ENCODE peak calls at places on chromosomes 7 and 10, in nine cellular contexts. C is stomach, R is spleen, S is sigmoid colon, M is breast epithelium, W is transverse colon, H is SK-N-SH, D is prostate gland, K is endothelial cell of umbilical vein. A is an unnamed sample.

GRCh38 chr7:70317356-70317755 is 719.1 kb downstream of the AUTS2 start:
- DNase-seq in S (no peak), W (no peak), R (no peak), C (no peak), D (no peak), H (no peak), K (no peak), M (no peak), A (no peak)

GRCh38 chr7:87057210-87057609 is 2.2 kb downstream of the ELAPOR2 start:
- DNase-seq in W (no peak), M (no peak), C (no peak), H (no peak), S (no peak), R (no peak), D (no peak), K (peak; percentile 54), A (no peak)

GRCh38 chr10:1416456-1417037 is 320.8 kb downstream of the ADARB2 start:
- DNase-seq in D (no peak), C (peak; percentile 17), H (no peak), W (no peak), S (no peak), M (no peak), K (no peak), R (peak; percentile 56), A (no peak)

GRCh38 chr7:82020076-82020475 is 250.2 kb upstream of the HGF start:
- DNase-seq in S (no peak), W (no peak), R (no peak), M (no peak), K (no peak), D (no peak), H (no peak), C (no peak), A (no peak)

GRCh38 chr7:33495207-33495606 is 365.8 kb downstream of the BBS9 start:
- DNase-seq in K (no peak), M (no peak), R (no peak), D (no peak), S (no peak), C (no peak), H (no peak), W (no peak), A (no peak)

GRCh38 chr7:142785841-142786250 is 15.1 kb downstream of the PRSS2 start:
- DNase-seq in M (no peak), H (no peak), W (peak; percentile 37), S (peak; percentile 25), C (no peak), D (no peak), R (peak; percentile 86), K (no peak), A (no peak)

GRCh38 chr10:116978906-116979305 is 26.1 kb downstream of the SHTN1 start:
- DNase-seq in C (no peak), D (no peak), W (no peak), K (no peak), R (no peak), M (no peak), H (no peak), S (no peak), A (no peak)

GRCh38 chr10:24209421-24209770 is 458 bp downstream of the KIAA1217 start:
- DNase-seq in H (peak; percentile 74), D (no peak), W (no peak), R (no peak), S (no peak), M (no peak), C (no peak), K (no peak), A (peak; percentile 22)

DNA sequence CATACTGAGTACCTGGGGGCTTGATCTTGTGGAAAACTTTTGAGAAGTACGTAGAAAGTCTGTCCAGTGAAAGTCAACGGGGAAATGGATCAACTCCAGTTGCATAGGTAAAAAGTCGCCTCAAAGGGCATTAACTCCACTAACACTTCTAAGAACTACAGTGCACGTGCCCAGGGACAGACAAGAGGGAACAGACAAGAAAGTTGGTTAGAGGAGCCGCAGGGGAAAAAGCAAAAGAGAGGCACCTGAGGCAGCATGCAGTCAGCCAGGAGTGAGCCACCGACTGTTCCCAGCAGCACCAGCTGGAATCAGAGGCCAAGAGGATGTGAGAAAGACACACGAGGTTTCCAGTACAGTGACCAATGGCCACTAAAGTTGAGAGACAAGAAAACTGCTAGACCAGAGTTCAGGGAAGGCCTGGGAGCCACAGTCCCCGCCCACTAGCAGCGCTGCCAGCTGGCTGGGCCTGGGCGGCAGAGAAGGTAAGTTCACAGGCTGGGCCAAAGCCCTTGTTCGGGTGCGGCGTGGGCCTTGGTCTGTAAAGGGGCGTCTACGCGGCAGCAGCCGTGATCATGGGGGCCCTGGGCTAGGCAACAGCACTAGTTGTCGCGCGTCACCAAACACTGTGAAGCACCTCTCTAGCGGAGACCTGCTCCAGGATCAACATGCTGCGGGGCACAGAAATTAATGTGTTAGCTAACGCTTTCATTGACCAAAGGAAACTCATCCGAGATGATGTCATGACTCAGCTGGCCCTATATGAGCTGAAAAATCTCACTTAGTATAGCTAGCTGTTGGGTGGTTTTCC is 14.0 kb downstream of the ITGB1 start:
- DNase-seq in M (no peak), S (peak; percentile 69), H (no peak), K (no peak), R (no peak), W (peak; percentile 44), C (no peak), D (no peak), A (no peak)
- TF ChIP-seq POLR2AphosphoS5 in M (no peak), S (no peak), H (no peak), K (no peak), R (peak; percentile 40), W (no peak), C (no peak), D (no peak), A (no peak)

GRCh38 chr10:102641398-102641797 is 2.9 kb upstream of the TRIM8 start:
- DNase-seq in H (no peak), W (no peak), R (no peak), S (no peak), M (no peak), C (no peak), D (no peak), K (no peak), A (no peak)

GRCh38 chr10:102644066-102644645 is at the start of gene TRIM8:
- DNase-seq in K (peak; percentile 41), R (peak; percentile 94), C (peak; percentile 56), W (peak; percentile 69), D (no peak), M (no peak), S (no peak), H (peak; percentile 66), A (no peak)

GRCh38 chr10:102643346-102644065 is 773 bp upstream of the TRIM8 start:
- DNase-seq in M (no peak), K (peak; percentile 79), C (peak; percentile 65), S (peak; percentile 89), W (peak; percentile 67), H (peak; percentile 76), D (peak; percentile 57), R (peak; percentile 89), A (no peak)

GRCh38 chr10:102641880-102642552 is 2.3 kb upstream of the TRIM8 start:
- DNase-seq in S (peak; percentile 100), H (peak; percentile 92), D (peak; percentile 99), C (peak; percentile 99), K (peak; percentile 98), R (peak; percentile 99), W (peak; percentile 99), M (peak; percentile 99), A (peak; percentile 64)

DNA sequence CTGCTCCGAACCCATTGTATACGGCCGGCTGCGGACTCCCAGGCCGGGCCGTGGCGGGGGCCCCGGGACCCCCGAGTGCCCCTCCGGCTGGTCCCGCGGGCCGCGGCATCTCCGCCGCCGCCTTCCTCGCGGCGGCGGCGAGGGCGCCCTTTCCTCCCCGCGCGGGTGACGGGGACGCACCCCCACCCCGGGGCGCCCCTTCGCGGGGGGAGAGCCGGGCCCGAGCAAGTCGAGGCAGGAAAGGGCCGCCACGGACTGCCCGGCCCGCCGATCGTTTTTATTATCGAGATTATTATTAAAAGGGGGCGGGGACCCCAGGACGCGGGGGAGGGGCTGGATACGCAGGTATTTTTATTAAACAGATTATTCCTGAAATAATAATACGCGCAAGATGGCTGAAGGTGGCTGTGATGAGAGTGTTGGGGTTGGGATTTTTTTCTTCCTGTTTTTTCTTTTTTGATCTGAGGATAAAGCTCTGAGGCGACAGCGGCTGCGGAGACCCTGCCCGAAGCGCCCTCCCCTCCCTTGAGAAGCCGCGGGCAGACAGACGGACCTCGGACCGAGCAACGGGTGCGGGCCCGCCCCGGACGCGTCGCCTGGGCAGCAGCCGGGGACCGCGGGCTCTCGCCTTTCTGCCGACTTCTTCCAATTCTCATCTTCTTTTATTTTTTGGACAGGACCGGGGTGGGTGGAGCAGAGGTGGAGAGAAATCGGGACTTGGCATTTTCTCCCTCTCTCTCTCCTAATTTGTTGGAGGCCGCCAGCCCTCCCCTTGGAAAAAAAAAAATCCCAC is 1.5 kb upstream of the TRIM8 start:
- DNase-seq in W (peak; percentile 70), M (no peak), S (peak; percentile 86), C (peak; percentile 68), H (peak; percentile 62), D (peak; percentile 75), K (peak; percentile 62), R (peak; percentile 91), A (no peak)
- H3K27ac ChIP-seq in W (peak overlapping the region; percentile 100), M (peak overlapping the region; percentile 100), S (peak overlapping the region; percentile 100), C (peak overlapping the region; percentile 86), H (peak overlapping the region; percentile 92), D (peak overlapping the region; percentile 97), K (peak overlapping the region; percentile 86), R (peak overlapping the region; percentile 99), A (no peak overlapping the region)

DNA sequence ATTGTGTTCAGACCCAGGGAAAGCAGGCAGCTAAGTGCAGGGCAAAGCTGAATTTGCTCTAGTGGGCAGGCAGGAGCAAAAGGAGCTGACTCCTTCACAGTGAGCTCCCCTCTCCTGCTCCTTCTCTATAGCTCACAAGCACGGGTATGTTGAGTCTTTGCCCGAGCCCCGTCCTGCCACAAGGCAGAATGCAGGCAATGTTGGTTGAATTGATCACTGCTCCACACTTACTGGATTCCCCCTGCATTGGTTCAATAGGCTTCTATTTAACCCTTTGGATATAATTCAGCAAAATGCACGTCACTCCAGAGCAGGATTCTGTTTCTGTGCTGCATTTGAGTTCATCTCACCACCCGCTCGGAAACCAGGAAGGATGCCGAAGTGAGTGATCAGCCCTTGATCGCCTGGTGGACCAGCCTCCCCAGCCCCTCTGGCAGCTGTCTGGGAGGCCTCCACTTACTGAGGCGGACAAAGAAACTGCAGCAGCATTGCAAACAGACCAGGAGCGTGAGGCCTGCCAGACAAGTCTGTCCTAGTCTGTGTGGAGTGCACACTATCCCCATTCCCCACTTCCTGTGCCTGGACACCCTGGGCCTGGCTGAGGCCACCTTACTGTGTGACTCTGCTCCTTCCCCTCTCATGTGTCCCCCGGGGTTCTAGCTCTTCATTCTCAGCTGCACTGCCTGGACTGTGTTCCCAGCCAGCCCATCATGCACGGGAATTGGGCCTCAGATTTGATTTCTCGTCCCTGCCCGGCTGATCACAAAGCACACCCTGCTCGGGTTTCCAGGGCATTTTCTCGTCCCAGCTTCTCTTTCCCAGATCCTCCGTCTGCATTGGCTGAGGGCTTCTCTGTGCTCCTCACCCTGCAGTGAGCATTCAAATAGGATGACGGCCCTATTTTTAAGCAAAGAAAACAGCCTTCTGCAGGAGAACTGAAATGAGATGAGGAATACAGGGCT is 16.5 kb upstream of the C10orf90 start:
- DNase-seq in D (no peak), W (no peak), M (no peak), R (no peak), K (no peak), S (no peak), H (no peak), C (no peak), A (no peak)
- TF ChIP-seq POLR2AphosphoS5 in D (no peak), W (no peak), M (no peak), R (no peak), K (no peak), S (no peak), H (no peak), C (no peak), A (no peak)

DNA sequence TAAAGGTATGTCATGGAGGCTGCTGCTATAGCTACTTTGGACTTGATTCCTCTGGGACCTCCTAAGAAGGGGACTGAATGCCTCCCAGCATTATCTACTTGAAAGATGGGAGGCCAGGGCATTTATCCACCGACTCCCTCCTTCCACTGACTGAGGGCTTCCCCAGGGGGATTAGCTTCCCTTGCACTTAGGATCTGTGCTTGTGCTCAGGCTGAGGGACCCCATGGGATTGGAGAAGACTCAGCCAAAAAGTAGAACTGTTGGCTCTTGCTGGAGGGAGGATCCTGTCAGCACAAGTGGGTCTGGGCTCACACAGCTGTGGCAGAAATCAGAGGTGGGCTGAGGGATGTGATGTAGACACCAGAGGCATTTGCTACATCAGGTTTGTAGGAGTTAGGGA is 81.5 kb upstream of the SYPL1 start:
- DNase-seq in W (no peak), D (no peak), K (no peak), M (no peak), R (no peak), H (no peak), S (no peak), C (no peak), A (no peak)
- H3K27ac ChIP-seq in W (no peak overlapping the region), D (no peak overlapping the region), K (no peak overlapping the region), M (no peak overlapping the region), R (no peak overlapping the region), H (no peak overlapping the region), S (no peak overlapping the region), C (no peak overlapping the region), A (no peak overlapping the region)

A was measured in SK-N-MC.